ENCODE peak calls at places on chromosomes 11 and 22, in seven cellular contexts. T is psoas muscle, O is neuronal stem cell, L is ovary, X is GM23248, G is cardiac muscle cell, N is IMR-90. A is an unnamed sample. For H3K27me3, the result is how much of the 10 kb centered on the place peaks cover.

GRCh38 chr11:34213366-34213765 is 107.9 kb downstream of the NAT10 start:
- DNase-seq in T (no peak), G (no peak), L (no peak), O (no peak), N (peak), X (peak), A (no peak)

GRCh38 chr11:34356576-34356917 is 1.3 kb downstream of the ABTB2 start:
- DNase-seq in X (peak), L (no peak), G (peak), N (peak), O (no peak), T (no peak), A (no peak)

GRCh38 chr22:29782061-29782845 is 15.1 kb downstream of the UQCR10 start:
- DNase-seq in O (no peak), N (peak), T (peak), G (peak), L (no peak), X (peak), A (peak)

GRCh38 chr11:105392546-105392945 is 217.3 kb upstream of the GRIA4 start:
- DNase-seq in T (no peak), X (no peak), L (no peak), N (peak), O (no peak), G (peak), A (no peak)

GRCh38 chr11:74739546-74740270 is 8.5 kb upstream of the CHRDL2 start:
- DNase-seq in G (peak), N (peak), X (peak), L (no peak), O (no peak), T (peak), A (peak)

GRCh38 chr11:134645576-134645975 is 233.5 kb upstream of the B3GAT1 start:
- DNase-seq in T (no peak), N (no peak), O (no peak), L (no peak), G (no peak), X (no peak), A (no peak)

GRCh38 chr22:26585104-26585790 is 4.7 kb downstream of the TPST2 start:
- DNase-seq in G (peak), T (peak), N (peak), L (peak), X (peak), O (no peak), A (peak)

GRCh38 chr22:24772493-24773220 is 1.9 kb downstream of the PIWIL3 start:
- DNase-seq in X (peak), N (peak), T (no peak), G (peak), O (peak), L (no peak), A (peak)

GRCh38 chr11:72353861-72354260 is 80.5 kb downstream of the CLPB start:
- DNase-seq in G (peak), L (no peak), X (peak), N (peak), O (no peak), T (no peak), A (no peak)

GRCh38 chr11:84243629-84244263 is 957.6 kb upstream of the CCDC90B start:
- DNase-seq in L (no peak), O (no peak), N (no peak), X (no peak), T (no peak), G (no peak), A (no peak)

GRCh38 chr11:12685229-12685628 is 11.0 kb downstream of the TEAD1 start:
- DNase-seq in G (no peak), O (no peak), L (no peak), X (peak), N (no peak), T (no peak), A (no peak)

GRCh38 chr11:69327741-69328191 is 33.8 kb downstream of the MYEOV start:
- DNase-seq in O (no peak), L (no peak), N (no peak), G (no peak), X (no peak), T (no peak), A (no peak)

GRCh38 chr11:101470881-101471535 is 112.8 kb downstream of the TRPC6 start:
- DNase-seq in N (peak), O (no peak), T (no peak), L (no peak), X (peak), G (no peak), A (no peak)

GRCh38 chr11:114110948-114111347 is 51.4 kb downstream of the ZBTB16 start:
- DNase-seq in X (no peak), T (peak), O (no peak), L (peak), G (peak), N (no peak), A (no peak)

DNA sequence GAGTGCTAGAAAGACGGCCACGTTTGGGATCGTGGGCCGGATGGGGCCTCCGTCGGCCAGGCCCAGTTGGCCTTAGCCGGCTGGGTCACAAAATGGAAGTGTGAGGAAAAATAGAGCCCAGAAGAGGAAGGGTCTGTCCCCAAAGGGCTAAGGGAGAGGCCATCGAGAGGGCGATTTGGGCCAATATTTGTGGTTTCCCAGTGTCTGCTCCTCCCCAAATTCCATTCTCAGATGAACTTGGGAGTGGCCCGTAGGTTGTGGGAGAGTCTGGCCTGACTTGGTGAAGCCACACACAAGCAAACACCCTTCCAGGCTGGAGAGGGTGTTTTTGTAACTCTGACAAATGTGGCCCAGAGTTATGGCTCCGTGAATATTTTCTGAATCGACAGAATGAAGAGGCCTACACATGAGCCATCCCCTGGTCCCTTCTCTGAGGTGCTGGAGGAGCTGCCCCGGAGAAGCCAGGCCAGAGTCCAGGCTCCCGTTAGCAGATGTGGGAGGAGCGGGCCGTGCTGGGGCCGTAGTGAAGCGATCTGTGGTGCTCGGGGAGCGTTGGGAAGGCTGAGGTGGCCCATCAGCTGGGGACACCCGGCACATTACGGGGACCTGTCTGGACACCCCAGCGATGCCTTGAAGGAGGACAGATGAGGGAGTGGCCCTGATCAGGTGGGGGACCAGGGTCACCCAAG is 73.5 kb upstream of the PPARA start:
- DNase-seq in T (peak), L (peak), N (peak), G (peak), O (no peak), X (peak), A (no peak)
- H3K27me3 ChIP-seq in T (under half), L (under half), N (under half), G (under half), O (half or more), X (under half), A (under half)

DNA sequence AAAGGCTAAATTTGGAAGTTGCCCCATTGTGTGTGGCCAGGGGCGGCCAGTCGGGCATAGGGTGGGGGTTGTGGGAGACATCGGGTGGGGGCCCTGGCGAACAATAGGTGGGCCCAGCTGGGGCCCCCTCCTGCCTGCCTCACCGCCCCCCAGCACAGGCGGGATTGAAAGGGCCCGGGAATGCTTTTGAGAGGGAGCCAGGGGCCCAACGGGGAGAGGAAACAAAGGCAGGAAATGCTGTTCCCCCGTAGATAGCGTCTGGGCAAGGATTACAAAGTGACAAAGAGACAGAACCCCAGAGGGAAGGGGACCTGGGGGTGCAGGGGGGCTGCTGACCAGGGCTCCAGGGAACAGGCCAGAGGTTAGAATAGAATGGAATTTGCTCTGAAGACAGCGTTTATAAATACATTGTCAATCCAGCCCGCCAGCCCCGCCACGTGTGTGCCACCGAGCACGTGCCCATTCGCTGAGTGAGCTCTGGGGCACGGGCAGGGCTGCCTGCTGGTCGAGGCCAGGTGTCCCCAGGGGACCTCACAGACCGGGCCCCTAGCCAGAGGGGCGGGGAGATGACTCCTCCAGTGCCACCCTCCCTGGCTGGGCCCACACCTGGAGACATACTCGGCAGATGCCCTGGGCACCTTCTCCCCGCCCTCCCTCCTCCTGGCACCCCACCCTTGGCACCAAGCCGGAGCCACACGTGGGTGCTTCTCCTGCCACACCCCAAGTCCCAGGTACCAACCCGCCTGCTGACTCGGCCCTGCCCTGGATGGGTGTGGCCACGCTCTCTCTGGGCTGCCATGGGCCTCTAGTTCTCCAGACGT is 9.7 kb downstream of the PDGFB start:
- DNase-seq in T (peak), G (no peak), X (no peak), L (no peak), O (no peak), N (no peak), A (peak)
- H3K4me3 ChIP-seq in T (peak), G (no peak), X (no peak), L (no peak), O (no peak), N (no peak), A (no peak)

GRCh38 chr11:45669956-45670355 is 4.5 kb upstream of the CHST1 start:
- DNase-seq in N (no peak), O (no peak), G (no peak), L (peak), X (no peak), T (no peak), A (no peak)
- H3K27me3 ChIP-seq in N (under half), O (half or more), G (half or more), L (under half), X (under half), T (under half), A (under half)

DNA sequence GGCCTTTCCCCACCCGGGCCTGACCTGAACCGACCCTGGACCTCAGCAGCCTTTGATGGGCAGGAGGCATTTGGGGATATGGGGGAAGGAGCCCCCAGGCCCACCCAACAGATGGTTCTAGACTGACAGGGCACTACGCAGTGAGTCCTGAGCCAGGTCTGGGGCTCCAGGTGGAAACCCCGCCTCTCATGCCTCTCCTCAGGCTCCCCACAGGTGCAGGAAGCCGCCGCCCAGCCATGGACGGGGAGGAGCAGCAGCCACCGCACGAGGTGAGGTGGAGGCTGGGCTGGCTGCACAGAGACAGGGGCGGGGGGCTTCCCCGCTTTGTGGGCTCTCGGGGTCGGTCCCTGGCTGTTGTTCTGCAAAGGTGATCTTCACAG is 7.1 kb downstream of the TRABD start:
- DNase-seq in T (no peak), G (no peak), L (no peak), N (no peak), X (no peak), O (no peak), A (no peak)
- H3K4me3 ChIP-seq in T (no peak), G (no peak), L (no peak), N (no peak), X (no peak), O (no peak), A (no peak)

GRCh38 chr11:93744669-93745004 is 3.2 kb downstream of the C11orf54 start:
- DNase-seq in O (no peak), G (no peak), N (no peak), T (no peak), X (no peak), L (no peak), A (no peak)
- H3K27me3 ChIP-seq in O (under half), G (under half), N (under half), T (under half), X (under half), L (under half), A (under half)

GRCh38 chr11:16881074-16881709 is 133.0 kb downstream of the PLEKHA7 start:
- DNase-seq in N (peak), G (peak), L (peak), X (peak), O (no peak), T (peak), A (peak)
- H3K4me3 ChIP-seq in N (no peak), G (no peak), L (no peak), X (no peak), O (no peak), T (no peak), A (no peak)

GRCh38 chr22:49230194-49230577 is 597.5 kb downstream of the BRD1 start:
- DNase-seq in G (no peak), L (no peak), T (no peak), O (peak), N (no peak), X (no peak), A (no peak)

GRCh38 chr22:49229483-49230193 is 598.0 kb downstream of the BRD1 start:
- DNase-seq in X (no peak), G (no peak), L (no peak), T (no peak), N (no peak), O (no peak), A (no peak)

GRCh38 chr22:49228431-49229037 is 599.1 kb downstream of the BRD1 start:
- DNase-seq in N (no peak), L (no peak), G (no peak), O (no peak), T (no peak), X (no peak), A (no peak)

GRCh38 chr22:49224243-49224642 is 603.4 kb downstream of the BRD1 start:
- DNase-seq in O (no peak), X (no peak), L (no peak), G (no peak), N (no peak), T (no peak), A (no peak)
- H3K27me3 ChIP-seq in O (under half), X (under half), L (under half), G (under half), N (under half), T (under half), A (under half)

DNA sequence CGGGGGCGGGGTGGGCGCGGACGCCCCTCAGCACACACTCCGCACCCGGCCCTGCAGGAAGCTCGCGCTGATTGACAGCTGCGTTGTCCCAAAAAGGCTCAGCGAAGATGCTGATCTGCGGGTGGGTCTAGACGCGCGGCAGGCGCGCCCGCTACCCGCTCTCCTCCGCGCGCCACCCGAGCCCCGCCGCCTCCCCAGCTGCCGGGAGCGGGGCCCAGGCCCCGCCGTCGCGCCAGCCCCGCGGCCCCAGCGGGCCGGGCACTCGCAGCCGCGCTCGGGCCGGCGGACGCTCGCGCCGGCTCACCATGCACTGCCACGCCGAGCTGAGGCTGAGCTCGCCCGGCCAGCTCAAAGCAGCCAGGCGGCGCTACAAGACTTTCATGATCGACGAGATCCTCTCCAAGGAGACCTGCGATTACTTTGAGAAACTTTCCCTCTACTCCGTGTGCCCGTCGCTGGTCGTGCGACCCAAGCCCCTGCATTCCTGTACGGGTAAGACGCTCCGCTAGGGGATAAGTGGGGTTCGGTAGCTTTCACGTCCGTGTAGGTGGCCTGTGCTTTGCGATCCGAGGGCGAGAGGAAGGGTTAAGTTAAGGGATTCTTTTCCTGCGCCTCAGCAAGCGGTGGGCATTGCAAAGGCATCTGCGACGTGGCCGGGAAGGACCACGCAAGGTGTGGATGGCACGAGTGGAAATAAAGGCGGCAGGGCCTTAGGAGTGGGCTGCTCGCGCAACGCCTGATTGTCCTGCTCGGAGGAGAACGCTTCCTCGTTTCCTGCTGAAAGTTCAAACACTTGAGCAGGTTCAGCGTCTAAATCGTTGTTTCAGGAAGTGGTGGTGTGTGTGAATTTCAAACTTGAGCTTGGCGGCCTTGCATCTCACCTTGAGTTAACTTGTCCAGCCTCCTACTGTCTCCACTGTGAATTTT is at the start of gene BARX2:
- DNase-seq in L (no peak), X (peak), G (peak), N (peak), O (peak), T (no peak), A (peak)
- H3K4me3 ChIP-seq in L (peak), X (peak), G (peak), N (no peak), O (peak), T (peak), A (peak)

GRCh38 chr11:71322861-71323582 is 70.6 kb upstream of the SHANK2 start:
- DNase-seq in N (no peak), O (no peak), L (no peak), G (no peak), T (no peak), X (no peak), A (no peak)
- H3K27me3 ChIP-seq in N (under half), O (under half), L (under half), G (under half), T (under half), X (under half), A (under half)